ENCODE peak calls at places on chromosomes 3 and 15, in nine cellular contexts. G is brain microvascular endothelial cell, A is fibroblast of lung, F is AG04450, X is cardiac fibroblast, U is ovary, M is RWPE2, N is RWPE1, C is natural killer cell. E is an unnamed sample.

GRCh38 chr3:186746008-186746407 is 28.8 kb downstream of the KNG1 start:
- DNase-seq in C (no peak), G (peak), M (no peak), X (peak), A (peak), N (peak), F (peak), U (no peak), E (peak)

GRCh38 chr3:129688310-129688895 is 81.9 kb upstream of the PLXND1 start:
- DNase-seq in U (peak), M (no peak), F (no peak), X (peak), N (no peak), A (peak), C (no peak), G (peak), E (no peak)

GRCh38 chr3:112730210-112730609 is 89.3 kb upstream of the CCDC80 start:
- DNase-seq in N (no peak), A (peak), F (no peak), U (no peak), C (no peak), M (no peak), X (peak), G (no peak), E (no peak)

GRCh38 chr3:61637088-61638051 is 76.0 kb downstream of the PTPRG start:
- DNase-seq in C (no peak), X (peak), F (no peak), N (no peak), A (peak), U (no peak), M (no peak), G (peak), E (no peak)

GRCh38 chr3:196634224-196634623 is 5.3 kb upstream of the NRROS start:
- DNase-seq in A (no peak), X (no peak), M (no peak), F (no peak), N (no peak), U (no peak), C (no peak), G (no peak), E (no peak)

GRCh38 chr3:183551930-183552329 is 3.6 kb downstream of the KLHL6 start:
- DNase-seq in M (no peak), G (no peak), F (no peak), X (no peak), C (no peak), N (no peak), A (no peak), U (no peak), E (no peak)

GRCh38 chr3:131221731-131222130 is 159.8 kb upstream of the NUDT16 start:
- DNase-seq in M (no peak), N (peak), A (peak), X (peak), U (no peak), C (no peak), F (peak), G (peak), E (no peak)

GRCh38 chr15:40354408-40355171 is 3.4 kb upstream of the DISP2 start:
- DNase-seq in X (peak), N (no peak), M (no peak), U (no peak), F (no peak), G (no peak), A (peak), C (no peak), E (no peak)

GRCh38 chr3:182212479-182213076 is 500.9 kb downstream of the SOX2 start:
- DNase-seq in G (peak), X (peak), A (peak), N (peak), C (no peak), M (peak), U (no peak), F (no peak), E (peak)

GRCh38 chr3:65080432-65080831 is 392.6 kb upstream of the ADAMTS9 start:
- DNase-seq in F (no peak), C (no peak), N (no peak), X (peak), A (no peak), M (no peak), U (no peak), G (no peak), E (no peak)
- TF ChIP-seq CTCF in F (no peak), C (no peak), N (no peak), X (no peak), A (no peak), M (no peak), U (no peak), G (peak), E (peak)

GRCh38 chr3:97967966-97968365 is 4.3 kb downstream of the RIOX2 start:
- DNase-seq in X (no peak), N (no peak), U (no peak), A (no peak), G (no peak), C (no peak), F (no peak), M (no peak), E (no peak)
- TF ChIP-seq CTCF in X (peak), N (no peak), U (no peak), A (no peak), G (no peak), C (no peak), F (no peak), M (no peak), E (no peak)

GRCh38 chr15:58761010-58761388 is 10.1 kb upstream of the MINDY2 start:
- DNase-seq in F (no peak), U (no peak), G (no peak), M (no peak), C (no peak), N (no peak), X (no peak), A (no peak), E (no peak)
- TF ChIP-seq CTCF in F (no peak), U (no peak), G (peak), M (peak), C (no peak), N (no peak), X (no peak), A (no peak), E (no peak)

GRCh38 chr3:63333815-63334214 is 55.7 kb downstream of the SYNPR start:
- DNase-seq in U (no peak), M (no peak), C (no peak), F (no peak), A (peak), N (no peak), G (no peak), X (peak), E (no peak)
- TF ChIP-seq CTCF in U (no peak), M (peak), C (no peak), F (no peak), A (peak), N (peak), G (no peak), X (no peak), E (no peak)

DNA sequence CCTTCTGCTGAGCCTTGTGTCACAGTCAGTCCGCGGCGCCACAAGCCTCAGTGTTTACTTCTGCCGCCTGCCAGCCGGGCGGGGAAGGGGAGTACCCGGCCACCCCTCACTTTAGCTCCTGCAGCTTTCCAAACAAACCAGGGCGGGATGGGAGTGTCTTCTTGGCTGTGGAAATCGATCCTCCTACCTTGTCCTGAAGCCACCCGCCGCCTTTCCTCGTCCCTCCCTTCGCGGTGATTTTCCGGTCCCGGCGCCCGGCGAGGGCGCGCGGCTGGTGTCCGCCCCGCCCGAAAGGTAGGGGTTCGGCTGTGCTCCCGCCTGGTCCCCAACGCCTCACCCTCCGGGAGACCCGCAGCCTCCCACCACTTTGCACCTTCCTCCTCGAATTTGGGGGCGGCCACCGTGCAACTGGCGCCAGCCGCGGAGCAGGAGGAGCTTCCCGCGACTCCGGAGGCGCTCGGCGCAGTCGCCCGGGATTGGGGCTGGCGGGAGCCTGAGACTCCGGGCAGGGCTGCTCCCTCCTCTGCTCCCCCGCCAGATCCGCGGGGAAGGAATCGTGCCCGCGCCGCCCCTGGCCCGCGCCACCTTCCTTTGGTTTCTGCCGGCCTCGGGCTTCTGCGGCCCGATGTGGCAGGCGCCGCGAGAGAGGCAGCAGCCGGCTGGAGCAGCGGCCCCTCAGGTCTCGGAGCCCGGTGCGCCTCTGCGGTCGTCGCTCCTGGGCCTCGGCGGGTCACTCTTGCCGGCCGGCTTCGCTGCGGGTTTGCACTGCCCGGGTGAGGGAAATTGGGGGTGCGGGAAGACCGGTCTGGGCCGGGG is 30.7 kb upstream of the ST3GAL6 start:
- DNase-seq in M (peak), G (peak), C (no peak), F (no peak), U (peak), N (peak), X (peak), A (no peak), E (no peak)
- TF ChIP-seq CTCF in M (no peak), G (no peak), C (no peak), F (no peak), U (no peak), N (no peak), X (no peak), A (no peak), E (no peak)

GRCh38 chr15:26838742-26839460 is 28.0 kb upstream of the GABRA5 start:
- DNase-seq in G (no peak), C (no peak), N (no peak), F (no peak), U (no peak), M (no peak), A (no peak), X (no peak), E (no peak)
- TF ChIP-seq CTCF in G (peak), C (no peak), N (peak), F (peak), U (no peak), M (peak), A (peak), X (peak), E (peak)